ENCODE peak calls at places on chromosomes 4 and X, in four cellular contexts. D, K, L and T are unnamed samples.

GRCh38 chr4:168509786-168510185 is 12.9 kb downstream of the PALLD start:
- DNase-seq in D (no peak), K (no peak), L (no peak), T (no peak)

GRCh38 chr4:56371426-56372220 is 15.7 kb downstream of the AASDH start:
- DNase-seq in D (no peak), K (no peak), L (no peak), T (no peak)

GRCh38 chrX:136584545-136584944 is 52.5 kb downstream of the VGLL1 start:
- DNase-seq in D (no peak), K (no peak), L (no peak), T (no peak)

GRCh38 chrX:133722756-133723155 is 262.6 kb downstream of the GPC3 start:
- DNase-seq in D (no peak), K (no peak), L (no peak), T (no peak)

GRCh38 chr4:33831667-33832066 is 2412.6 kb downstream of the ARAP2 start:
- DNase-seq in D (no peak), K (no peak), L (no peak), T (no peak)

GRCh38 chrX:43741843-43742573 is 85.9 kb downstream of the MAOA start:
- DNase-seq in D (no peak), K (no peak), L (no peak), T (no peak)

GRCh38 chrX:10636337-10636736 is 16.0 kb upstream of the MID1 start:
- DNase-seq in D (peak), K (no peak), L (peak), T (peak)

GRCh38 chrX:150831863-150832262 is 66.6 kb downstream of the CD99L2 start:
- DNase-seq in D (no peak), K (no peak), L (no peak), T (no peak)

GRCh38 chr4:163448541-163449203 is 24.9 kb downstream of the TKTL2 start:
- DNase-seq in D (no peak), K (no peak), L (no peak), T (no peak)

GRCh38 chr4:85005865-85006377 is 39.4 kb upstream of the WDFY3 start:
- DNase-seq in D (no peak), K (no peak), L (no peak), T (no peak)

GRCh38 chr4:61520688-61521160 is 320.6 kb downstream of the ADGRL3 start:
- DNase-seq in D (peak), K (no peak), L (no peak), T (no peak)

GRCh38 chr4:22312113-22312512 is 203.8 kb downstream of the ADGRA3 start:
- DNase-seq in D (no peak), K (no peak), L (no peak), T (no peak)

GRCh38 chr4:103074598-103075434 is 1.7 kb downstream of the SLC9B2 start:
- DNase-seq in D (no peak), K (no peak), L (no peak), T (no peak)

GRCh38 chrX:114924846-114925245 is 92.6 kb downstream of the IL13RA2 start:
- DNase-seq in D (peak), K (no peak), L (no peak), T (no peak)

GRCh38 chrX:72060196-72060974 is 71.3 kb downstream of the RTL5 start:
- DNase-seq in D (peak), K (no peak), L (peak), T (no peak)

GRCh38 chr4:188714488-188714887 is 575.2 kb downstream of the TRIML1 start:
- DNase-seq in D (no peak), K (no peak), L (no peak), T (no peak)

GRCh38 chr4:138960175-138960710 is 55.3 kb upstream of the NOCT start:
- DNase-seq in D (no peak), K (no peak), L (no peak), T (no peak)

GRCh38 chr4:22014222-22014741 is 65.7 kb upstream of the KCNIP4 start:
- DNase-seq in D (no peak), K (no peak), L (no peak), T (no peak)

GRCh38 chr4:181488926-181489325 is 754.3 kb upstream of the TENM3 start:
- DNase-seq in D (no peak), K (no peak), L (no peak), T (no peak)

GRCh38 chrX:2488621-2489285 is 12.0 kb downstream of the DHRSX start:
- DNase-seq in D (no peak), K (no peak), L (peak), T (no peak)

GRCh38 chrX:1134976-1135375 is 77.5 kb downstream of the CRLF2 start:
- DNase-seq in D (no peak), K (no peak), L (no peak), T (no peak)

GRCh38 chr4:150149381-150149780 is 71.1 kb downstream of the DCLK2 start:
- DNase-seq in D (no peak), K (no peak), L (no peak), T (no peak)

GRCh38 chr4:142984871-142985585 is 138.9 kb upstream of the INPP4B start:
- DNase-seq in D (peak), K (peak), L (peak), T (no peak)

DNA sequence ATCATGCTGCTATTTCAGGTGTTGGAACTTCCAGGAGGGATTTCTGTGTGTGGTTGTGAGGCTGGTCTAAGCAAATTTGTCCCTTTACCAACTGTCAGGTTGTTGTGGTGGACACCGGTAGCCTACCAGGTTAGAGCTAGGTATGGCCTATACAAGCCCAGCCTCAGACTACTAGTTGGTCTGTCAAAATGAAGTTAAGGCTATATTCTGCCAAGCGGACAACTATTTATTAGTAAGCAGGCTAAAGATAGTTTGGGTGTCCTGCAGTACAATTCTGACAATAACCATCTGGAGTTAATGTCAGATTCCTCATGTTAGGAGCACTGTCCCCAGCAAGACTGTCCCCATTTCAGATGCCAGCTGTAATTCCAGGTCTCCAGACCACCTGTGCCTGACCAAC is 13.9 kb upstream of the ENPP6 start:
- DNase-seq in D (no peak), K (no peak), L (no peak), T (no peak)
- TF ChIP-seq CREB1 in D (no peak), K (no peak), L (no peak), T (no peak)

GRCh38 chr4:26342328-26343040 is 21.7 kb downstream of the RBPJ start:
- DNase-seq in D (no peak), K (peak), L (no peak), T (peak)
- TF ChIP-seq CREB1 in D (no peak), K (no peak), L (no peak), T (no peak)

GRCh38 chr4:53508446-53508845 is 82.8 kb downstream of the LNX1 start:
- DNase-seq in D (no peak), K (peak), L (no peak), T (no peak)

GRCh38 chr4:53507671-53508286 is 83.5 kb downstream of the LNX1 start:
- DNase-seq in D (no peak), K (peak), L (no peak), T (peak)

GRCh38 chr4:53512608-53513007 is 78.7 kb downstream of the LNX1 start:
- DNase-seq in D (no peak), K (no peak), L (no peak), T (no peak)

GRCh38 chr4:53510316-53510715 is 81.0 kb downstream of the LNX1 start:
- DNase-seq in D (no peak), K (no peak), L (no peak), T (no peak)

DNA sequence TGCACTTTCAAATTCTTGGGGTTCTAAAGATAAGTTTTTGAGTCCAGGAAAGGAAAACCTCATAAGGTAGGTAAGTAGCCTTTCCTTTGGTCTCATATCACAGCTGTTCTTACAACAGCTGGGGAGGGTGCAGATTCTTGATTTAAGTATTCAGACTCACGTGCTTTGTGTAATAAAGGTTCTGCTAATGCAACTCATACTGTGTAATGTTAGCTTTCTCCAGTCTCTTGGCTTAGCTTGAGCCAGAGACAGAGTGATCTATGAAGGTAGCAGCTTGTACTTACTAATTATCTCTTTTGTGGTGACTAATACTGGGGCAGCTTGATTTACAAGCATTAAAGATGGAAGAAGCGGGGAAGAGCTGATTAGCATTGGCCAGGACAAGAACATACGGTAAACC is 80.3 kb downstream of the LNX1 start:
- DNase-seq in D (no peak), K (no peak), L (no peak), T (no peak)
- TF ChIP-seq CREB1 in D (no peak), K (no peak), L (no peak), T (no peak)

GRCh38 chr4:76787898-76788297 is 110.0 kb downstream of the SOWAHB start:
- DNase-seq in D (no peak), K (no peak), L (no peak), T (no peak)
- TF ChIP-seq CREB1 in D (no peak), K (no peak), L (no peak), T (no peak)